ENCODE peak calls at places on chromosomes 2 and 18, in four cellular contexts. One of them, this sample, is unnamed.

GRCh38 chr2:120499784-120500495 is 154.0 kb downstream of the INHBB start:
- DNase-seq in AG09319: no peak
- DNase-seq in SK-N-SH: no peak
- DNase-seq in stomach: no peak
- DNase-seq in this sample: no peak

GRCh38 chr2:235061656-235062055 is 109.8 kb downstream of the SH3BP4 start:
- DNase-seq in AG09319: no peak
- DNase-seq in stomach: no peak
- DNase-seq in SK-N-SH: no peak
- DNase-seq in this sample: no peak

GRCh38 chr2:8535821-8536685 is 145.8 kb upstream of the ID2 start:
- DNase-seq in SK-N-SH: peak; percentile 58
- DNase-seq in stomach: no peak
- DNase-seq in AG09319: no peak
- DNase-seq in this sample: no peak

GRCh38 chr18:32777049-32777448 is 4.2 kb upstream of the KLHL14 start:
- DNase-seq in stomach: no peak
- DNase-seq in SK-N-SH: no peak
- DNase-seq in AG09319: no peak
- DNase-seq in this sample: no peak

GRCh38 chr2:149049142-149049541 is 10.6 kb downstream of the LYPD6B start:
- DNase-seq in stomach: no peak
- DNase-seq in AG09319: no peak
- DNase-seq in SK-N-SH: no peak
- DNase-seq in this sample: no peak

GRCh38 chr2:117972466-117973123 is 41.3 kb downstream of the CCDC93 start:
- DNase-seq in stomach: no peak
- DNase-seq in AG09319: no peak
- DNase-seq in SK-N-SH: no peak
- DNase-seq in this sample: no peak

GRCh38 chr2:233422050-233422639 is 67.9 kb downstream of the DGKD start:
- DNase-seq in stomach: peak; percentile 93
- DNase-seq in AG09319: no peak
- DNase-seq in SK-N-SH: no peak
- DNase-seq in this sample: no peak

GRCh38 chr2:120939595-120940318 is 204.1 kb downstream of the GLI2 start:
- DNase-seq in SK-N-SH: no peak
- DNase-seq in AG09319: no peak
- DNase-seq in stomach: no peak
- DNase-seq in this sample: no peak

GRCh38 chr2:224284134-224284946 is 117.6 kb downstream of the FAM124B start:
- DNase-seq in stomach: no peak
- DNase-seq in SK-N-SH: peak; percentile 12
- DNase-seq in AG09319: no peak
- DNase-seq in this sample: no peak

DNA sequence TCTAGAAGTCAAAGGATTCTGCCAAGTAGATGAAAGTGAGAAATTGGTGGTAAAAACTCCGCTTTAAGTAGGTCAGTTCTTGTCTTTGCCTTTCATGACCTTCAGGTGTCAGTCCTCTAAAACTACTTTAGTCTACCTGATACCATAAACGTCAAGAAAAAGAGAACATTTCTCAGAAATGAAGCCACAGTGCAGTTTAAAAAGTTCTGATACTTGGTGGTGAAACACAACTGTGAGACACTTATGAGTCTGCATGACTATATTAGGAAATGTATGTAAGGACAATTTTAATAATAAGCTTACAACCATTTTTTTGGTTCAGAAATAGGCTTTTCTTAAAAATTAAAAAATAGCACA is 583.3 kb downstream of the SATB2 start:
- DNase-seq in stomach: no peak
- DNase-seq in AG09319: no peak
- DNase-seq in SK-N-SH: no peak
- DNase-seq in this sample: no peak
- TF ChIP-seq CTCF in stomach: no peak
- TF ChIP-seq CTCF in AG09319: no peak
- TF ChIP-seq CTCF in SK-N-SH: no peak
- TF ChIP-seq CTCF in this sample: no peak

DNA sequence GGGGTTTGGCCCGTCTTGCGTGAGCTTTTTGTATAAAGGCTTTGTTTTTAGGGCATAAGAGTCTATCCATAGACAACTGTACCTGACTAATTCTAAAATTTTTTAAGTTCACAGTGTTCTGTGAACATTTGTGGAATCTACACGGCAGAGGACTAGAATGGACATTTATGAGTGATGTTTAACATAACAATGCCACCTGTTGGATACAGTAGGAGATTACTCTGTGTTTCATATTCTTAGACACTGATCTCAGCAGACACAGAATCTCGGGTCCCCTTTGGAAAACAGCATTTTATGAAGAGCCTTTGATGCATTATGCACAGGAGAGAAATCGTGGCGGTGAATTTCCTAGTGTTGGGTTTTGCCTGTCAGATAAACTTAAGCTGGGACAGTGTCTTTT is 752.2 kb downstream of the DPP10 start:
- DNase-seq in stomach: no peak
- DNase-seq in AG09319: no peak
- DNase-seq in SK-N-SH: no peak
- DNase-seq in this sample: no peak
- TF ChIP-seq CTCF in stomach: no peak
- TF ChIP-seq CTCF in AG09319: no peak
- TF ChIP-seq CTCF in SK-N-SH: no peak
- TF ChIP-seq CTCF in this sample: no peak

DNA sequence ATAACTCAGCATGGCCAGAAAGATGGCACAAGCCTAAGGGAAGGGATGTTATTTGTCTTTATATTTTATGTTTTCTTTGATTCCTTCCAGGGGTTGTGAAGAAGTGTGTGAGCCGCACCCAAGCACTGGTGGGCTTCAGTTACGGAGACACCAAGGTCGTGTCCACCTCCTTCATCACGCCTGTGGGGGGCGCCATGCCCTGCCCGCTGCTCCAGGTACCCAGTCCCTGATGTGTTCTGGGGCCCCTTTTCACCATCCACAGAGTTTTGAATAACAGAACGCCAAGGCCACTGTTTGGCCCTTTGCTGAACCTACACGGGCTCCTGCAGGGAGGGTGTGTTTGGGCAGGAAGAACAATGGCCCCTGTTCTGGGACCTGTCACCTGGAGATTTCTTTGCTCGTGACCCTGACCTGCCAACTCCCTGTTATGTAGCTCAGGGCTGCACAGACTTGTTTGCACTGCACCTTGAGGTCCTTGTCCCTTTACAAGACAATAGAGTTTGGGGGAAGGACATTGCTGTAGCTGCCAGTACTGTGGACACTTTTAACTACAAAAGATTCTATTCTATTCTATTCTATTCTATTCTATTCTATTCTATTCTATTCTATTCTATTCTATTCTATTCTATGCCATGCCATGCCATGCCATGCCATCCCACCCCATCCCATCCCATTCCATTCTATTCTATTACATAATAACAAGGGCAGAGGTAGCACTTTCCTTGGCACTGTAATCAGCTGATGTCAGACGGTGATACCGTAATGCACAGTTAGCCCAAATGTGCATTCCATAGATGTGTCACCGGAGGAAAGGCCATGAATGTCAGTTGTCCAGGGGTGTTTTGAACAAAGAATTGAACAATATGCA is 48.2 kb upstream of the CNGA3 start:
- DNase-seq in SK-N-SH: no peak
- DNase-seq in AG09319: no peak
- DNase-seq in stomach: no peak
- DNase-seq in this sample: no peak
- TF ChIP-seq CTCF in SK-N-SH: peak; percentile 29
- TF ChIP-seq CTCF in AG09319: no peak
- TF ChIP-seq CTCF in stomach: no peak
- TF ChIP-seq CTCF in this sample: no peak

DNA sequence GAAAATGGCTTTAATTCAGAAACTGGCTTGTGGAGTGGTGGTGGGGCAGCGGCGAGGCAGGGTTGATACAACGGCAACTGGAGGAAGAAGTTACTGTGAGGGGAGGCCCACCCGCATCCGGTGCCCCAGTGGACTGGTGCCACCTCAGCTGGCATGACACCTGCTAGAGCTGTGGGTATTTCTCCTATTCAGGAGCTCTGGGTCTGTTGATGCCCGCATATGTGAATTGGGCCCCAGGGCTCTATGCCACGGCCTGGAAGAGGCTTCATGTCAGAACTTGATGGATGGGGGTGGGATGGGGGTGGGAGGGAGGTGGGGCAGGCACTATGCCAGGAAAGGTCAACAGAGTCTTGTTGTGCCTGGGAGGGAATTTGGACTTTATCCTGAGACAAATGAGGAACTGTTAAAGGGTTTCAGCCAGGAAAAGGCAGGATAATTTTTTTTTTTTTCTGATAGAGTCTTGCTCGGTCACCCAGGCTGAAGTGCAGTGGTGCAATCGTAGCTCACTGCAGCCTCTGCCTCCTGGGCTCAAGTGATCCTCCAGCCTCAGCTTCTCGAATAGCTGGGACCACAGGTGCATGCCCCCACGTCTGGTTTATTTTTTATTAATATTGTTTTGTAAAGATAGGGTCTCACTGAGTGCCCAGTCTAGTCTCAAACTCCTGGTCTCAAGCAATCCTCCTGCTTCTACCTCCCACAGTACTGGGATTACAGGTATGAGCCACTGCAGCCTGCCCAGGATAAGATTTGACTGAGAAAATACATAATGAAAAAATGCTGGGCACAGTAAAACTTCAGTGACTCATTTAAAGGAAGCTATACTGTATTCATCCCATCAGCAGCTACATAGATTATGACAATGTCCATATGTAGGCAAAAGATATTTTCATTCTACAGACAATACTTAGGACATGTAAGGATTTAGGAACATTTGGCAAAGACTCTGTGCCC is 52.6 kb downstream of the SH2D6 start:
- DNase-seq in stomach: peak; percentile 64
- DNase-seq in AG09319: no peak
- DNase-seq in SK-N-SH: peak; percentile 42
- DNase-seq in this sample: no peak
- TF ChIP-seq CTCF in stomach: no peak
- TF ChIP-seq CTCF in AG09319: no peak
- TF ChIP-seq CTCF in SK-N-SH: no peak
- TF ChIP-seq CTCF in this sample: no peak

DNA sequence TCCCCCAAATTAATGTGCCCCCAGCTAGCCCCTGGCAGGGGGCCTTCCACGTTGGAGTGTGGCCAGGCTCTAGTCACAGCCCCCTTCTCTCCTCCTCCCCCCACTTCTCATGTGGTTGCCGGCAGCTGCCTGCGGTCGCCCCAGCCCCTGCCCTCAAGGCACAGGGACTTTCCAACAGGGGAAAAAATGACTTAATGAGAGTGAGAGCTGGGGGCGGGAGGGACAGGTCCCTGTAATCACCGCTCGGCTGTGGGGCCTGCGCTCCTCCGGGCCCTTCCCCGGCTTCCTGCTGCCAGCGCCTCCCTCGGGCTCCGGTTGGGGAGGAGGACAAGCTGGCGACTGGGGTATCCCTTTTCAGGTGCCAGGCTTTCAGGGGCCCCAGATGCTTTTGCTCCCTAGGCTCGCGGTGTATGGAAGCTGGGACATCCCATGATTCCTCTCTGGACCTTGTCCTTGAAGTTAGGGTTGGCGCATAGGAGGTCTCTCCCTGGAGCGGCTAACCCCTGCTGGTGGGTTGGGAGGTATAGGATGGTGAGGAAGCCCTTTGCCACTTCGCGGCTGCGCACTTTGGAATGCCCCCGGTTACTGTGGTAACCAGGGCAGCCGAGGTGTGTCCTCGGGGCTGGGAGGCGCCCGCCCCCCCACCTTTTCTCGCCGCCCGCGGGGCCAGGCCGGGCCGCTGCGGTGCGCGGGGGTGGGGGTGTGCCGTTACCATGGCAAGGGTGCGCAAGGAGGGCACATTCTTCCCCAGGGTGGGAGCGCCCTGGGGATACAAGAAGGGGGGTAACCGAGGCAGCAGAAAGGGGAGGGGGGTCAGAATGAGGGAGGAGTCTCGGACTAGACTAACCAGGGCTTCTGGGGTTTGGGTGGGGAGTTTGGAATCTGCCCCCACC is 16.1 kb downstream of the WNT10A start:
- DNase-seq in AG09319: no peak
- DNase-seq in stomach: peak; percentile 41
- DNase-seq in SK-N-SH: peak; percentile 74
- DNase-seq in this sample: peak; percentile 65
- TF ChIP-seq CTCF in AG09319: no peak
- TF ChIP-seq CTCF in stomach: no peak
- TF ChIP-seq CTCF in SK-N-SH: no peak
- TF ChIP-seq CTCF in this sample: no peak

DNA sequence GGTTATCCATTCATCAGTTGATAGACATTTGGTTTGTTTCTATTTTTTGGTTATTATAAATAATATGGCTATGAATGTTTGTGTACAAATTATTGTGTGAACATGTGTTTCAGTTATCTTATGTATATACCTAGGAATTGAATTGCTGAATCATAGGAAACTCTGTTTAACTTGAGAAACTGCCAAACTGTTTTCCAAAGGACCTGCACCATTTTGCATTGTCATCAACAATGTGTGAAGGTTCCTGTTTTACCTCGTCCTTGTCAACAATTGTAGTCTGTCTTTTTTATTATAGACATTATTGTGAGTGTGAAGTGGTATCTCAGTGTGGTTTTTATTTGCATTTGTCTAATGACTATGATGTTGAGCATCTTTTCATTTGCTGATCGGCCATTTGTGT is 17.1 kb downstream of the PDK1 start:
- DNase-seq in AG09319: no peak
- DNase-seq in stomach: no peak
- DNase-seq in SK-N-SH: no peak
- DNase-seq in this sample: no peak
- TF ChIP-seq CTCF in AG09319: no peak
- TF ChIP-seq CTCF in stomach: no peak
- TF ChIP-seq CTCF in SK-N-SH: no peak
- TF ChIP-seq CTCF in this sample: no peak

GRCh38 chr2:217918220-217919024 is 84.4 kb downstream of the TNS1 start:
- DNase-seq in SK-N-SH: peak; percentile 72
- DNase-seq in AG09319: no peak
- DNase-seq in stomach: no peak
- DNase-seq in this sample: no peak
- TF ChIP-seq CTCF in SK-N-SH: peak; percentile 31
- TF ChIP-seq CTCF in AG09319: peak; percentile 11
- TF ChIP-seq CTCF in stomach: no peak
- TF ChIP-seq CTCF in this sample: no peak

DNA sequence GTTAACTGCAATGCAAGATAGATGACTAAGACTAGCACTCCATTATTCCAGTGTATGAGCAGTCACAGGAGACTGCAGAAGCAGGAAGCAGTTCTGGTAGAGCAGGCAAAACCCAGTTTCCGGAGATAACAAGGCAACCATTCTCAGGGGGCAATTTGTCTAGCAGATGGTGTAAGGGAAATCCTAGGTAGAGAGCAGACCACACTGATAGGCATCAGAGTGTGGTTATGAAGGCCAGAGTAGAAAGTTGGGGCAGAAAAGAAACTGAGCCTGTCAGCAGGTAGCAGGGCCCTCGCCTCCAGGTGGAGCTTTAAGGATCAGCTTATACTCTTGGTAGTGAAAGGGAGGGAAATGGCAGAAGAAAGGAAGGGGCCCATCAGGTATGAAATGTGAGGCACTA is 164.4 kb downstream of the PDE11A start:
- DNase-seq in AG09319: no peak
- DNase-seq in SK-N-SH: no peak
- DNase-seq in stomach: no peak
- DNase-seq in this sample: no peak
- TF ChIP-seq CTCF in AG09319: no peak
- TF ChIP-seq CTCF in SK-N-SH: no peak
- TF ChIP-seq CTCF in stomach: no peak
- TF ChIP-seq CTCF in this sample: no peak

This sample was measured in mesothelial cell of epicardium.